ENCODE peak calls at places on chromosomes 2 and 18, in nine cellular contexts. One of them, this sample, is unnamed.

GRCh38 chr2:179596018-179596417 is 265.4 kb downstream of the ZNF385B start:
- DNase-seq in activated CD4-positive, alpha-beta T cell treated with anti-CD3 and anti-CD28 coated beads for 4 hours: no peak
- DNase-seq in tibial artery: no peak
- DNase-seq in M059J: peak
- DNase-seq in mesendoderm: no peak
- DNase-seq in pancreas: no peak
- DNase-seq in HS-5: peak
- DNase-seq in transverse colon: no peak
- DNase-seq in ELR: peak
- DNase-seq in this sample: no peak

GRCh38 chr2:160606336-160606735 is 112.7 kb upstream of the RBMS1 start:
- DNase-seq in activated CD4-positive, alpha-beta T cell treated with anti-CD3 and anti-CD28 coated beads for 4 hours: no peak
- DNase-seq in tibial artery: no peak
- DNase-seq in M059J: no peak
- DNase-seq in mesendoderm: no peak
- DNase-seq in pancreas: no peak
- DNase-seq in HS-5: no peak
- DNase-seq in transverse colon: no peak
- DNase-seq in ELR: no peak
- DNase-seq in this sample: no peak

GRCh38 chr2:26724004-26724750 is 31.7 kb downstream of the KCNK3 start:
- DNase-seq in activated CD4-positive, alpha-beta T cell treated with anti-CD3 and anti-CD28 coated beads for 4 hours: no peak
- DNase-seq in tibial artery: peak
- DNase-seq in M059J: peak
- DNase-seq in mesendoderm: no peak
- DNase-seq in pancreas: peak
- DNase-seq in HS-5: peak
- DNase-seq in transverse colon: peak
- DNase-seq in ELR: peak
- DNase-seq in this sample: peak

GRCh38 chr2:12709207-12709522 is 7.6 kb upstream of the TRIB2 start:
- DNase-seq in activated CD4-positive, alpha-beta T cell treated with anti-CD3 and anti-CD28 coated beads for 4 hours: peak
- DNase-seq in tibial artery: no peak
- DNase-seq in M059J: no peak
- DNase-seq in mesendoderm: no peak
- DNase-seq in pancreas: no peak
- DNase-seq in HS-5: no peak
- DNase-seq in transverse colon: no peak
- DNase-seq in ELR: no peak
- DNase-seq in this sample: no peak

GRCh38 chr2:105432749-105433148 is 33.9 kb upstream of the FHL2 start:
- DNase-seq in activated CD4-positive, alpha-beta T cell treated with anti-CD3 and anti-CD28 coated beads for 4 hours: no peak
- DNase-seq in tibial artery: no peak
- DNase-seq in M059J: no peak
- DNase-seq in mesendoderm: no peak
- DNase-seq in pancreas: no peak
- DNase-seq in HS-5: no peak
- DNase-seq in transverse colon: no peak
- DNase-seq in ELR: no peak
- DNase-seq in this sample: no peak

GRCh38 chr2:222709191-222709891 is 37.9 kb downstream of the MOGAT1 start:
- DNase-seq in activated CD4-positive, alpha-beta T cell treated with anti-CD3 and anti-CD28 coated beads for 4 hours: no peak
- DNase-seq in tibial artery: peak
- DNase-seq in M059J: peak
- DNase-seq in mesendoderm: peak
- DNase-seq in pancreas: no peak
- DNase-seq in HS-5: peak
- DNase-seq in transverse colon: peak
- DNase-seq in ELR: peak
- DNase-seq in this sample: peak

GRCh38 chr2:104375206-104375605 is 478.7 kb upstream of the POU3F3 start:
- DNase-seq in activated CD4-positive, alpha-beta T cell treated with anti-CD3 and anti-CD28 coated beads for 4 hours: no peak
- DNase-seq in tibial artery: no peak
- DNase-seq in M059J: no peak
- DNase-seq in mesendoderm: peak
- DNase-seq in pancreas: no peak
- DNase-seq in HS-5: no peak
- DNase-seq in transverse colon: no peak
- DNase-seq in ELR: no peak
- DNase-seq in this sample: no peak

GRCh38 chr2:239025081-239025801 is 177.4 kb downstream of the TWIST2 start:
- DNase-seq in activated CD4-positive, alpha-beta T cell treated with anti-CD3 and anti-CD28 coated beads for 4 hours: no peak
- DNase-seq in tibial artery: peak
- DNase-seq in M059J: peak
- DNase-seq in mesendoderm: no peak
- DNase-seq in pancreas: no peak
- DNase-seq in HS-5: peak
- DNase-seq in transverse colon: no peak
- DNase-seq in ELR: peak
- DNase-seq in this sample: peak

GRCh38 chr2:86066007-86066578 is 39.6 kb downstream of the POLR1A start:
- DNase-seq in activated CD4-positive, alpha-beta T cell treated with anti-CD3 and anti-CD28 coated beads for 4 hours: no peak
- DNase-seq in tibial artery: no peak
- DNase-seq in M059J: no peak
- DNase-seq in mesendoderm: no peak
- DNase-seq in pancreas: no peak
- DNase-seq in HS-5: no peak
- DNase-seq in transverse colon: no peak
- DNase-seq in ELR: no peak
- DNase-seq in this sample: no peak

GRCh38 chr2:47497843-47498460 is 95.0 kb downstream of the MSH2 start:
- DNase-seq in activated CD4-positive, alpha-beta T cell treated with anti-CD3 and anti-CD28 coated beads for 4 hours: no peak
- DNase-seq in tibial artery: peak
- DNase-seq in M059J: no peak
- DNase-seq in mesendoderm: no peak
- DNase-seq in pancreas: no peak
- DNase-seq in HS-5: no peak
- DNase-seq in transverse colon: no peak
- DNase-seq in ELR: no peak
- DNase-seq in this sample: no peak

GRCh38 chr2:239009001-239009961 is 161.4 kb downstream of the TWIST2 start:
- DNase-seq in activated CD4-positive, alpha-beta T cell treated with anti-CD3 and anti-CD28 coated beads for 4 hours: no peak
- DNase-seq in tibial artery: peak
- DNase-seq in M059J: no peak
- DNase-seq in mesendoderm: peak
- DNase-seq in pancreas: no peak
- DNase-seq in HS-5: no peak
- DNase-seq in transverse colon: no peak
- DNase-seq in ELR: no peak
- DNase-seq in this sample: no peak

GRCh38 chr2:136325844-136326291 is 207.9 kb upstream of the CXCR4 start:
- DNase-seq in activated CD4-positive, alpha-beta T cell treated with anti-CD3 and anti-CD28 coated beads for 4 hours: no peak
- DNase-seq in tibial artery: no peak
- DNase-seq in M059J: no peak
- DNase-seq in mesendoderm: no peak
- DNase-seq in pancreas: no peak
- DNase-seq in HS-5: no peak
- DNase-seq in transverse colon: no peak
- DNase-seq in ELR: no peak
- DNase-seq in this sample: no peak

GRCh38 chr2:33528551-33528950 is 52.1 kb downstream of the RASGRP3 start:
- DNase-seq in activated CD4-positive, alpha-beta T cell treated with anti-CD3 and anti-CD28 coated beads for 4 hours: no peak
- DNase-seq in tibial artery: no peak
- DNase-seq in M059J: no peak
- DNase-seq in mesendoderm: no peak
- DNase-seq in pancreas: no peak
- DNase-seq in HS-5: no peak
- DNase-seq in transverse colon: no peak
- DNase-seq in ELR: no peak
- DNase-seq in this sample: no peak

GRCh38 chr18:13392899-13393298 is 174.3 kb downstream of the LDLRAD4 start:
- DNase-seq in activated CD4-positive, alpha-beta T cell treated with anti-CD3 and anti-CD28 coated beads for 4 hours: no peak
- DNase-seq in tibial artery: no peak
- DNase-seq in M059J: no peak
- DNase-seq in mesendoderm: no peak
- DNase-seq in pancreas: no peak
- DNase-seq in HS-5: no peak
- DNase-seq in transverse colon: no peak
- DNase-seq in ELR: no peak
- DNase-seq in this sample: no peak

GRCh38 chr2:39780825-39781600 is 2.0 kb upstream of the THUMPD2 start:
- DNase-seq in activated CD4-positive, alpha-beta T cell treated with anti-CD3 and anti-CD28 coated beads for 4 hours: no peak
- DNase-seq in tibial artery: no peak
- DNase-seq in M059J: peak
- DNase-seq in mesendoderm: peak
- DNase-seq in pancreas: no peak
- DNase-seq in HS-5: no peak
- DNase-seq in transverse colon: no peak
- DNase-seq in ELR: peak
- DNase-seq in this sample: peak

GRCh38 chr2:55965966-55966365 is 42.4 kb upstream of the EFEMP1 start:
- DNase-seq in activated CD4-positive, alpha-beta T cell treated with anti-CD3 and anti-CD28 coated beads for 4 hours: no peak
- DNase-seq in tibial artery: no peak
- DNase-seq in M059J: no peak
- DNase-seq in mesendoderm: peak
- DNase-seq in pancreas: no peak
- DNase-seq in HS-5: no peak
- DNase-seq in transverse colon: no peak
- DNase-seq in ELR: no peak
- DNase-seq in this sample: no peak

GRCh38 chr2:151478011-151478410 is 68.3 kb downstream of the RIF1 start:
- DNase-seq in activated CD4-positive, alpha-beta T cell treated with anti-CD3 and anti-CD28 coated beads for 4 hours: no peak
- DNase-seq in tibial artery: no peak
- DNase-seq in M059J: peak
- DNase-seq in mesendoderm: no peak
- DNase-seq in pancreas: no peak
- DNase-seq in HS-5: peak
- DNase-seq in transverse colon: no peak
- DNase-seq in ELR: peak
- DNase-seq in this sample: no peak